ENCODE peak calls at places on chromosomes 3 and 15, in four cellular contexts. C is stimulated activated memory B cell treated with anti-CD40 and anti-IgM and Interleukin-4, amounts not matched to agents 10 μg/mL and 1 μg/mL and 100 μg/mL, for 72 hours; D is GM12878; P is mucosa of descending colon. J is an unnamed sample.

GRCh38 chr15:87604857-87605446 is 651.6 kb downstream of the NTRK3 start:
- ATAC-seq in C (no peak), P (no peak), D (no peak), J (no peak)

GRCh38 chr3:99250821-99251355 is 349.4 kb upstream of the DCBLD2 start:
- ATAC-seq in P (no peak), C (no peak), D (no peak), J (no peak)

GRCh38 chr15:84960391-84961113 is 21.1 kb upstream of the PDE8A start:
- ATAC-seq in C (no peak), D (no peak), P (no peak), J (no peak)

GRCh38 chr3:59116138-59116537 is 66.3 kb upstream of the CFAP20DC start:
- ATAC-seq in C (no peak), D (peak), P (no peak), J (no peak)

GRCh38 chr15:90619939-90620338 is 90.2 kb downstream of the CRTC3 start:
- ATAC-seq in C (peak), D (peak), P (no peak), J (no peak)

GRCh38 chr3:114206342-114206741 is 27.5 kb upstream of the DRD3 start:
- ATAC-seq in P (no peak), C (no peak), D (no peak), J (no peak)

GRCh38 chr3:45109736-45110135 is 36.4 kb downstream of the CDCP1 start:
- ATAC-seq in C (no peak), D (no peak), P (peak), J (no peak)

GRCh38 chr15:44535509-44536297 is 1.2 kb upstream of the EIF3J start:
- ATAC-seq in P (peak), C (no peak), D (peak), J (no peak)

GRCh38 chr3:24299236-24299635 is 195.4 kb downstream of the THRB start:
- ATAC-seq in P (no peak), C (no peak), D (no peak), J (no peak)